ENCODE peak calls at places on chromosome 3, in seven cellular contexts. T is effector memory CD8-positive, alpha-beta T cell; U is globus pallidus; O is left kidney; I is NCI-H1105; L is mesenteric fat pad; S is anterior cingulate cortex. N is an unnamed sample.

GRCh38 chr3:48068886-48069285 is 52.7 kb upstream of the MAP4 start:
- DNase-seq in T (no peak), U (no peak), O (no peak), I (no peak), L (no peak), S (no peak), N (no peak)

GRCh38 chr3:18988619-18989229 is 159.6 kb upstream of the KCNH8 start:
- DNase-seq in T (no peak), U (peak), O (peak), I (peak), L (no peak), S (no peak), N (no peak)

GRCh38 chr3:52231502-52232278 is 6.2 kb upstream of the TLR9 start:
- DNase-seq in T (peak), U (no peak), O (no peak), I (peak), L (no peak), S (no peak), N (no peak)

GRCh38 chr3:138389841-138390581 is 41.6 kb downstream of the MRAS start:
- DNase-seq in T (no peak), U (no peak), O (peak), I (no peak), L (peak), S (no peak), N (peak)

GRCh38 chr3:49471856-49472495 is 1.9 kb downstream of the DAG1 start:
- DNase-seq in T (no peak), U (no peak), O (no peak), I (no peak), L (no peak), S (no peak), N (no peak)

GRCh38 chr3:104939196-104939595 is 427.5 kb upstream of the ALCAM start:
- DNase-seq in T (no peak), U (no peak), O (no peak), I (no peak), L (no peak), S (no peak), N (no peak)

GRCh38 chr3:194773216-194773615 is 87.5 kb downstream of the FAM43A start:
- DNase-seq in T (no peak), U (no peak), O (no peak), I (no peak), L (no peak), S (no peak), N (peak)

GRCh38 chr3:102229062-102229655 is 205.7 kb upstream of the ZPLD1 start:
- DNase-seq in T (peak), U (peak), O (peak), I (peak), L (no peak), S (peak), N (peak)

GRCh38 chr3:66039590-66039887 is 821 bp upstream of the MAGI1 start:
- DNase-seq in T (no peak), U (no peak), O (peak), I (no peak), L (no peak), S (no peak), N (peak)

GRCh38 chr3:159664011-159664410 is 324.6 kb upstream of the IL12A start:
- DNase-seq in T (no peak), U (no peak), O (peak), I (peak), L (no peak), S (no peak), N (no peak)

GRCh38 chr3:159417761-159418160 is 570.9 kb upstream of the IL12A start:
- DNase-seq in T (no peak), U (no peak), O (peak), I (no peak), L (no peak), S (no peak), N (peak)

GRCh38 chr3:30770387-30770786 is 124.1 kb downstream of the GADL1 start:
- DNase-seq in T (no peak), U (peak), O (peak), I (no peak), L (no peak), S (no peak), N (peak)

GRCh38 chr3:50655009-50655830 is 19.5 kb upstream of the DOCK3 start:
- DNase-seq in T (no peak), U (no peak), O (no peak), I (no peak), L (no peak), S (no peak), N (no peak)

GRCh38 chr3:25618043-25618442 is 46.7 kb downstream of the TOP2B start:
- DNase-seq in T (no peak), U (no peak), O (no peak), I (no peak), L (no peak), S (no peak), N (no peak)

GRCh38 chr3:9384141-9384828 is 13.1 kb upstream of the SETD5 start:
- DNase-seq in T (no peak), U (no peak), O (no peak), I (no peak), L (no peak), S (no peak), N (no peak)

GRCh38 chr3:42214064-42214463 is 51.9 kb downstream of the CCK start:
- DNase-seq in T (no peak), U (no peak), O (no peak), I (no peak), L (no peak), S (no peak), N (no peak)

GRCh38 chr3:74613060-74613459 is 1.4 kb downstream of the CNTN3 start:
- DNase-seq in T (no peak), U (no peak), O (no peak), I (no peak), L (no peak), S (no peak), N (no peak)

GRCh38 chr3:32290619-32291018 is 52.1 kb downstream of the CMTM8 start:
- DNase-seq in T (no peak), U (no peak), O (no peak), I (no peak), L (no peak), S (no peak), N (no peak)

GRCh38 chr3:74281705-74282104 is 332.8 kb downstream of the CNTN3 start:
- DNase-seq in T (no peak), U (no peak), O (no peak), I (no peak), L (no peak), S (no peak), N (no peak)

GRCh38 chr3:38165722-38166387 is 518 bp downstream of the OXSR1 start:
- DNase-seq in T (no peak), U (no peak), O (no peak), I (no peak), L (no peak), S (no peak), N (no peak)

GRCh38 chr3:39260957-39261356 is 18.9 kb downstream of the CX3CR1 start:
- DNase-seq in T (peak), U (peak), O (peak), I (no peak), L (no peak), S (no peak), N (peak)

GRCh38 chr3:112351823-112352222 is 18.9 kb downstream of the CD200 start:
- DNase-seq in T (no peak), U (no peak), O (peak), I (peak), L (no peak), S (no peak), N (no peak)

GRCh38 chr3:51710631-51711351 is 3.9 kb downstream of the GRM2 start:
- DNase-seq in T (no peak), U (no peak), O (no peak), I (no peak), L (peak), S (no peak), N (peak)